ENCODE peak calls at places on chromosome 22, in ten cellular contexts. Q, F, X, L, R, G, K, I, M and N are unnamed samples.

GRCh38 chr22:41966607-41967240 is 2.5 kb upstream of the SEPTIN3 start:
- DNase-seq in F (peak), K (no peak), I (no peak), Q (peak), M (peak), X (no peak), G (peak), R (peak), L (no peak), N (peak)

GRCh38 chr22:38320605-38321402 is 3.6 kb upstream of the CSNK1E start:
- DNase-seq in L (no peak), I (no peak), G (no peak), X (no peak), R (no peak), K (no peak), F (no peak), Q (no peak), M (no peak), N (no peak)

GRCh38 chr22:40819741-40820140 is 595 bp upstream of the SLC25A17 start:
- DNase-seq in L (no peak), Q (no peak), R (no peak), K (no peak), I (no peak), X (no peak), M (no peak), F (no peak), G (no peak), N (peak)

GRCh38 chr22:43880743-43881055 is 11.1 kb downstream of the PNPLA5 start:
- DNase-seq in R (no peak), L (peak), X (no peak), I (no peak), K (no peak), F (no peak), G (no peak), Q (no peak), M (no peak), N (no peak)

GRCh38 chr22:49788492-49788891 is 39.2 kb downstream of the BRD1 start:
- DNase-seq in I (no peak), K (no peak), Q (no peak), G (no peak), M (no peak), R (no peak), X (no peak), F (no peak), L (no peak), N (no peak)

GRCh38 chr22:10741210-10741609 is 4786.8 kb upstream of the OR11H1 start:
- DNase-seq in I (no peak), Q (no peak), M (no peak), K (no peak), L (no peak), R (no peak), F (no peak), X (no peak), G (no peak), N (no peak)

GRCh38 chr22:45731798-45732495 is 60.3 kb downstream of the ATXN10 start:
- DNase-seq in L (no peak), R (no peak), X (no peak), Q (no peak), K (no peak), F (no peak), M (no peak), G (no peak), I (no peak), N (peak)

GRCh38 chr22:19337137-19337536 is 45.6 kb upstream of the CLTCL1 start:
- DNase-seq in K (no peak), M (no peak), F (no peak), Q (no peak), G (no peak), R (no peak), X (no peak), I (no peak), L (no peak), N (no peak)

GRCh38 chr22:17332109-17332508 is 37.2 kb upstream of the CECR2 start:
- DNase-seq in G (no peak), R (no peak), M (no peak), F (no peak), L (no peak), K (no peak), Q (no peak), I (no peak), X (no peak), N (no peak)

GRCh38 chr22:22033803-22034468 is 51.3 kb upstream of the TOP3B start:
- DNase-seq in M (no peak), R (no peak), X (no peak), I (no peak), L (no peak), Q (no peak), K (no peak), F (no peak), G (no peak), N (no peak)

GRCh38 chr22:49064836-49065235 is 762.8 kb downstream of the BRD1 start:
- DNase-seq in G (no peak), I (no peak), R (no peak), K (no peak), M (no peak), L (peak), X (no peak), F (no peak), Q (no peak), N (no peak)

GRCh38 chr22:41920271-41920976 is 5.5 kb upstream of the SHISA8 start:
- DNase-seq in R (no peak), M (no peak), X (no peak), L (no peak), Q (peak), I (no peak), K (no peak), G (no peak), F (no peak), N (no peak)

GRCh38 chr22:41596776-41597634 is 7.4 kb upstream of the PMM1 start:
- DNase-seq in F (no peak), M (no peak), I (peak), G (peak), K (no peak), X (no peak), L (no peak), Q (peak), R (peak), N (peak)